ENCODE peak calls at places on chromosomes 11 and 22, in eight cellular contexts. U is COR-L47; Q is AG08395; C is SK-N-DZ; D is midbrain; B is stimulated activated naive CD8-positive, alpha-beta T cell treated with anti-CD3 and anti-CD28 coated beads, Interleukin-15, Interleukin-2, amounts not matched to agents 100 U/mL and 50 U/mL, for 24 hours; N is activated naive CD8-positive, alpha-beta T cell treated with anti-CD3 and anti-CD28 coated beads for 36 hours; T is SJCRH30. M is an unnamed sample.

GRCh38 chr11:71120346-71120963 is 131.9 kb downstream of the SHANK2 start:
- DNase-seq in U (peak), Q (no peak), C (no peak), D (peak), B (no peak), N (no peak), T (peak), M (no peak)

GRCh38 chr11:105577645-105578044 is 32.2 kb upstream of the GRIA4 start:
- DNase-seq in U (no peak), Q (no peak), C (peak), D (no peak), B (no peak), N (no peak), T (no peak), M (no peak)

GRCh38 chr11:1629326-1630185 is at the start of gene KRTAP5-5:
- DNase-seq in U (no peak), Q (no peak), C (no peak), D (no peak), B (no peak), N (no peak), T (no peak), M (no peak)

GRCh38 chr22:37148031-37148651 is 1.6 kb downstream of the IL2RB start:
- DNase-seq in U (no peak), Q (no peak), C (no peak), D (no peak), B (no peak), N (no peak), T (no peak), M (no peak)

GRCh38 chr11:16603245-16603644 is 135.2 kb upstream of the C11orf58 start:
- DNase-seq in U (no peak), Q (no peak), C (no peak), D (no peak), B (no peak), N (no peak), T (no peak), M (no peak)

GRCh38 chr11:65553301-65554001 is 4.7 kb downstream of the LTBP3 start:
- DNase-seq in U (no peak), Q (no peak), C (peak), D (no peak), B (peak), N (peak), T (no peak), M (peak)

GRCh38 chr11:86748296-86748695 is 52.0 kb upstream of the PRSS23 start:
- DNase-seq in U (no peak), Q (peak), C (no peak), D (no peak), B (no peak), N (no peak), T (no peak), M (no peak)

GRCh38 chr11:7046474-7046873 is 26.2 kb downstream of the NLRP14 start:
- DNase-seq in U (no peak), Q (peak), C (no peak), D (no peak), B (no peak), N (no peak), T (no peak), M (no peak)

GRCh38 chr11:128814856-128815705 is 52.0 kb downstream of the KCNJ1 start:
- DNase-seq in U (no peak), Q (peak), C (no peak), D (no peak), B (no peak), N (no peak), T (peak), M (no peak)

GRCh38 chr11:870127-870413 is 27.4 kb downstream of the TSPAN4 start:
- DNase-seq in U (no peak), Q (no peak), C (peak), D (no peak), B (no peak), N (no peak), T (no peak), M (no peak)

GRCh38 chr11:96753997-96754396 is 364.2 kb downstream of the JRKL start:
- DNase-seq in U (no peak), Q (no peak), C (no peak), D (no peak), B (no peak), N (no peak), T (no peak), M (no peak)